ENCODE peak calls at places on chromosome 17, in four cellular contexts. G is erythroblast, K is fibroblast of villous mesenchyme, Y is SK-N-MC. R is an unnamed sample.

GRCh38 chr17:56830726-56831363 is 2.9 kb downstream of the C17orf67 start:
- DNase-seq in G (no peak), K (no peak), Y (no peak), R (no peak)

GRCh38 chr17:49588726-49589555 is 13.3 kb downstream of the NXPH3 start:
- DNase-seq in G (no peak), K (no peak), Y (no peak), R (no peak)

GRCh38 chr17:17391575-17392370 is 85.0 kb upstream of the MED9 start:
- DNase-seq in G (peak), K (no peak), Y (no peak), R (no peak)

GRCh38 chr17:57856792-57857620 is 7.2 kb upstream of the MRPS23 start:
- DNase-seq in G (no peak), K (no peak), Y (no peak), R (no peak)

GRCh38 chr17:50924800-50925199 is 58.6 kb upstream of the TOB1 start:
- DNase-seq in G (no peak), K (no peak), Y (no peak), R (no peak)

GRCh38 chr17:50128441-50129302 is 1.3 kb downstream of the SAMD14 start:
- DNase-seq in G (no peak), K (no peak), Y (no peak), R (no peak)

GRCh38 chr17:39357978-39358377 is 43.4 kb downstream of the FBXL20 start:
- DNase-seq in G (no peak), K (no peak), Y (no peak), R (no peak)

GRCh38 chr17:48046296-48046695 is 1.9 kb upstream of the NFE2L1 start:
- DNase-seq in G (no peak), K (no peak), Y (no peak), R (no peak)

GRCh38 chr17:77444653-77445029 is 303.9 kb downstream of the SEC14L1 start:
- DNase-seq in G (no peak), K (peak), Y (no peak), R (peak)

GRCh38 chr17:48541574-48542113 is 3.3 kb downstream of the HOXB2 start:
- DNase-seq in G (peak), K (peak), Y (no peak), R (no peak)

GRCh38 chr17:50273654-50274040 is 619 bp upstream of the TMEM92 start:
- DNase-seq in G (no peak), K (no peak), Y (no peak), R (no peak)

GRCh38 chr17:18966831-18967624 is 15.1 kb downstream of the SLC5A10 start:
- DNase-seq in G (no peak), K (peak), Y (no peak), R (no peak)

GRCh38 chr17:17952691-17953090 is 19.5 kb downstream of the TOM1L2 start:
- DNase-seq in G (no peak), K (no peak), Y (no peak), R (no peak)

GRCh38 chr17:6555331-6556120 is 829 bp downstream of the PITPNM3 start:
- DNase-seq in G (no peak), K (no peak), Y (no peak), R (no peak)

GRCh38 chr17:40425741-40426140 is 8.0 kb upstream of the TOP2A start:
- DNase-seq in G (no peak), K (no peak), Y (no peak), R (no peak)

GRCh38 chr17:16419074-16419928 is 3.9 kb downstream of the TRPV2 start:
- DNase-seq in G (peak), K (peak), Y (no peak), R (no peak)

GRCh38 chr17:77318491-77319210 is 177.9 kb downstream of the SEC14L1 start:
- DNase-seq in G (no peak), K (peak), Y (no peak), R (peak)

GRCh38 chr17:80257716-80258213 is 2.9 kb upstream of the RNF213 start:
- DNase-seq in G (no peak), K (no peak), Y (no peak), R (no peak)

GRCh38 chr17:58224315-58224714 is 5.3 kb upstream of the MKS1 start:
- DNase-seq in G (no peak), K (peak), Y (no peak), R (no peak)

GRCh38 chr17:16980813-16981731 is 9.2 kb upstream of the TNFRSF13B start:
- DNase-seq in G (no peak), K (no peak), Y (no peak), R (peak)

GRCh38 chr17:82848022-82848592 is 8.3 kb upstream of the ZNF750 start:
- DNase-seq in G (no peak), K (peak), Y (no peak), R (no peak)

GRCh38 chr17:44315760-44316731 is 7.6 kb downstream of the RUNDC3A start:
- DNase-seq in G (peak), K (no peak), Y (no peak), R (no peak)

GRCh38 chr17:41793749-41794602 is 7.5 kb upstream of the JUP start:
- DNase-seq in G (peak), K (peak), Y (no peak), R (no peak)

GRCh38 chr17:59413014-59413725 is 81.7 kb downstream of the YPEL2 start:
- DNase-seq in G (no peak), K (no peak), Y (no peak), R (no peak)

GRCh38 chr17:42289863-42290165 is 1.5 kb downstream of the STAT5A start:
- DNase-seq in G (no peak), K (no peak), Y (no peak), R (no peak)

GRCh38 chr17:20173091-20173490 is 163.9 kb downstream of the SPECC1 start:
- DNase-seq in G (no peak), K (peak), Y (no peak), R (no peak)

GRCh38 chr17:1252203-1252608 is 18.0 kb upstream of the BHLHA9 start:
- DNase-seq in G (no peak), K (peak), Y (no peak), R (no peak)

GRCh38 chr17:49015924-49016774 is 19.0 kb downstream of the IGF2BP1 start:
- DNase-seq in G (no peak), K (no peak), Y (no peak), R (peak)

GRCh38 chr17:43171761-43172487 is 910 bp downstream of the NBR1 start:
- DNase-seq in G (peak), K (peak), Y (peak), R (peak)

GRCh38 chr17:74566132-74566753 is 1.1 kb downstream of the CD300H start:
- DNase-seq in G (peak), K (peak), Y (no peak), R (peak)

GRCh38 chr17:50638851-50639767 is 4.4 kb downstream of the ABCC3 start:
- DNase-seq in G (no peak), K (peak), Y (no peak), R (peak)

GRCh38 chr17:75499313-75500022 is 15.9 kb downstream of the CASKIN2 start:
- DNase-seq in G (no peak), K (no peak), Y (no peak), R (no peak)

GRCh38 chr17:67696347-67696746 is 21.4 kb upstream of the NOL11 start:
- DNase-seq in G (no peak), K (no peak), Y (no peak), R (no peak)

GRCh38 chr17:4908711-4909496 is 6.0 kb upstream of the CHRNE start:
- DNase-seq in G (peak), K (peak), Y (no peak), R (peak)